ENCODE peak calls at places on chromosomes 4 and X, in seven cellular contexts. X is activated effector memory CD4-positive, alpha-beta T cell treated with Interleukin-2 at 50 U/mL for 16 hours; E is posterior vena cava; J is stimulated activated CD4-positive, alpha-beta T cell treated with anti-CD3 and anti-CD28 coated beads, Interleukin-1b, Interleukin-23, amount 100 ng/mL, for 4 hours; G is effector CD4-positive, alpha-beta T cell; O is Caki2; Z is NCI-H526. N is an unnamed sample.

GRCh38 chr4:10104211-10104990 is 12.2 kb downstream of the WDR1 start:
- DNase-seq in O (no peak), X (no peak), Z (no peak), E (no peak), G (no peak), J (no peak), N (no peak)

GRCh38 chr4:20754091-20754490 is 53.8 kb downstream of the PACRGL start:
- DNase-seq in O (no peak), G (no peak), Z (no peak), X (no peak), E (no peak), J (no peak), N (no peak)

GRCh38 chrX:34956915-34957314 is 14.3 kb downstream of the FAM47B start:
- DNase-seq in J (no peak), X (no peak), G (no peak), Z (no peak), E (no peak), O (peak; percentile 10), N (no peak)

GRCh38 chr4:87633239-87633638 is 16.8 kb upstream of the DMP1 start:
- DNase-seq in X (no peak), O (no peak), G (no peak), E (no peak), Z (no peak), J (no peak), N (no peak)

GRCh38 chr4:164617426-164617825 is 136.5 kb upstream of the SMIM31 start:
- DNase-seq in G (no peak), X (no peak), E (no peak), J (no peak), O (no peak), Z (no peak), N (no peak)

GRCh38 chr4:56728512-56728911 is 47.4 kb upstream of the HOPX start:
- DNase-seq in O (peak; percentile 10), J (no peak), X (no peak), G (no peak), E (peak; percentile 76), Z (no peak), N (peak; percentile 70)

GRCh38 chrX:68827256-68827655 is 1.6 kb upstream of the EFNB1 start:
- DNase-seq in Z (no peak), O (no peak), G (no peak), J (no peak), E (no peak), X (no peak), N (no peak)

GRCh38 chr4:4519296-4519898 is 22.5 kb downstream of the STX18 start:
- DNase-seq in J (no peak), X (no peak), O (peak; percentile 2), G (no peak), E (no peak), Z (no peak), N (no peak)

GRCh38 chrX:104172788-104173187 is 6.5 kb downstream of the FAM199X start:
- DNase-seq in E (no peak), J (no peak), G (no peak), Z (no peak), O (no peak), X (no peak), N (no peak)

GRCh38 chr4:3660086-3660927 is 105.9 kb upstream of the ADRA2C start:
- DNase-seq in X (no peak), O (no peak), E (no peak), Z (no peak), G (no peak), J (no peak), N (no peak)

GRCh38 chr4:7429601-7430078 is 5.1 kb downstream of the PSAPL1 start:
- DNase-seq in Z (no peak), G (no peak), J (no peak), X (no peak), O (no peak), E (peak; percentile 76), N (peak; percentile 12)

GRCh38 chr4:31518796-31519250 is 798.7 kb downstream of the PCDH7 start:
- DNase-seq in Z (no peak), J (no peak), G (no peak), E (no peak), X (no peak), O (peak; percentile 53), N (no peak)

GRCh38 chr4:152961041-152961751 is 25.1 kb downstream of the FHDC1 start:
- DNase-seq in O (no peak), J (no peak), X (no peak), E (no peak), Z (no peak), G (no peak), N (no peak)

GRCh38 chr4:179751669-179752068 is 2309.4 kb upstream of the AGA start:
- DNase-seq in E (no peak), X (no peak), J (no peak), G (no peak), Z (no peak), O (no peak), N (no peak)

GRCh38 chr4:28469886-28470285 is 1609.2 kb downstream of the STIM2 start:
- DNase-seq in O (no peak), E (no peak), G (no peak), Z (no peak), J (no peak), X (no peak), N (no peak)

GRCh38 chr4:186725422-186726149 is 1.9 kb upstream of the FAT1 start:
- DNase-seq in G (no peak), X (no peak), Z (no peak), O (peak; percentile 80), J (no peak), E (peak; percentile 90), N (peak; percentile 72)

GRCh38 chr4:23455482-23455881 is 434.4 kb downstream of the PPARGC1A start:
- DNase-seq in J (no peak), Z (no peak), O (no peak), X (no peak), G (no peak), E (no peak), N (no peak)

GRCh38 chrX:10926404-10926803 is 184.7 kb upstream of the HCCS start:
- DNase-seq in X (no peak), G (no peak), J (no peak), E (no peak), Z (no peak), O (no peak), N (no peak)

N was measured in tibial nerve.